ENCODE peak calls at places on chromosome 10, in four cellular contexts. U is tibial artery, A is right cardiac atrium, E is lung. L is an unnamed sample.
A peak's percentile ranks its signal among the peaks of the same experiment; 100 is the strongest.

GRCh38 chr10:97278491-97278989 is 13.9 kb downstream of the ARHGAP19 start:
- DNase-seq in E (no peak), A (no peak), U (no peak), L (no peak)

GRCh38 chr10:14048930-14049613 is 281.7 kb downstream of the FRMD4A start:
- DNase-seq in U (no peak), E (no peak), A (no peak), L (no peak)

GRCh38 chr10:103504181-103504783 is 10.8 kb downstream of the NEURL1 start:
- DNase-seq in U (no peak), A (no peak), E (no peak), L (peak; percentile 46)

GRCh38 chr10:33460461-33461294 is 126.2 kb upstream of the NRP1 start:
- DNase-seq in E (peak; percentile 45), U (peak; percentile 85), A (peak; percentile 66), L (peak; percentile 86)

GRCh38 chr10:72417971-72418370 is 63.3 kb upstream of the DNAJB12 start:
- DNase-seq in U (no peak), E (no peak), A (no peak), L (no peak)

GRCh38 chr10:120514035-120514620 is 57.1 kb downstream of the PLPP4 start:
- DNase-seq in U (no peak), E (no peak), A (no peak), L (no peak)

GRCh38 chr10:99450624-99451498 is 20.4 kb upstream of the GOT1 start:
- DNase-seq in A (no peak), U (no peak), E (no peak), L (no peak)

GRCh38 chr10:70722820-70723424 is 50.6 kb downstream of the ADAMTS14 start:
- DNase-seq in E (no peak), A (no peak), U (no peak), L (no peak)

GRCh38 chr10:78533776-78534175 is 500.1 kb downstream of the RPS24 start:
- DNase-seq in U (no peak), A (no peak), E (no peak), L (no peak)

GRCh38 chr10:73306171-73306708 is 52.4 kb downstream of the CFAP70 start:
- DNase-seq in E (no peak), U (no peak), A (no peak), L (no peak)

GRCh38 chr10:103645141-103646054 is 151.9 kb downstream of the NEURL1 start:
- DNase-seq in U (peak; percentile 86), A (peak; percentile 78), E (peak; percentile 68), L (peak; percentile 93)

GRCh38 chr10:9096288-9096687 is 1041.8 kb downstream of the GATA3 start:
- DNase-seq in E (no peak), A (no peak), U (no peak), L (no peak)

GRCh38 chr10:9097206-9097990 is 1042.9 kb downstream of the GATA3 start:
- DNase-seq in A (no peak), E (no peak), U (no peak), L (no peak)

GRCh38 chr10:9091515-9092093 is 1037.1 kb downstream of the GATA3 start:
- DNase-seq in A (no peak), E (no peak), U (no peak), L (no peak)
- H3K4me1 ChIP-seq in A (no peaks in the 10 kb centered on the region), E (no peaks in the 10 kb centered on the region), U (no peaks in the 10 kb centered on the region), L (no peaks in the 10 kb centered on the region)

GRCh38 chr10:48608926-48609325 is 4.1 kb upstream of the ARHGAP22 start:
- DNase-seq in E (peak; percentile 13), U (no peak), A (no peak), L (no peak)
- H3K4me1 ChIP-seq in E (no peaks in the 10 kb centered on the region), U (no peaks in the 10 kb centered on the region), A (peaks cover 4% of the 10 kb centered on the region), L (peaks cover 9% of the 10 kb centered on the region)

GRCh38 chr10:130041691-130042225 is 68.9 kb downstream of the C10orf143 start:
- DNase-seq in E (no peak), U (no peak), A (no peak), L (no peak)
- H3K4me1 ChIP-seq in E (no peaks in the 10 kb centered on the region), U (no peaks in the 10 kb centered on the region), A (no peaks in the 10 kb centered on the region), L (no peaks in the 10 kb centered on the region)

GRCh38 chr10:124650263-124650662 is 93.9 kb downstream of the FAM53B start:
- DNase-seq in U (no peak), E (no peak), A (no peak), L (no peak)
- H3K4me1 ChIP-seq in U (no peaks in the 10 kb centered on the region), E (peaks cover 76% of the 10 kb centered on the region), A (peaks cover 69% of the 10 kb centered on the region), L (peaks cover 20% of the 10 kb centered on the region)

GRCh38 chr10:69451784-69452251 is 553 bp downstream of the TSPAN15 start:
- DNase-seq in U (no peak), A (no peak), E (peak; percentile 73), L (no peak)

GRCh38 chr10:69455009-69455763 is 3.9 kb downstream of the TSPAN15 start:
- DNase-seq in E (no peak), A (no peak), U (no peak), L (no peak)

GRCh38 chr10:69451209-69451783 is at the start of gene TSPAN15:
- DNase-seq in E (peak; percentile 90), U (peak; percentile 94), A (peak; percentile 88), L (peak; percentile 47)

GRCh38 chr10:69452676-69453415 is 1.6 kb downstream of the TSPAN15 start:
- DNase-seq in E (no peak), A (no peak), U (no peak), L (no peak)

DNA sequence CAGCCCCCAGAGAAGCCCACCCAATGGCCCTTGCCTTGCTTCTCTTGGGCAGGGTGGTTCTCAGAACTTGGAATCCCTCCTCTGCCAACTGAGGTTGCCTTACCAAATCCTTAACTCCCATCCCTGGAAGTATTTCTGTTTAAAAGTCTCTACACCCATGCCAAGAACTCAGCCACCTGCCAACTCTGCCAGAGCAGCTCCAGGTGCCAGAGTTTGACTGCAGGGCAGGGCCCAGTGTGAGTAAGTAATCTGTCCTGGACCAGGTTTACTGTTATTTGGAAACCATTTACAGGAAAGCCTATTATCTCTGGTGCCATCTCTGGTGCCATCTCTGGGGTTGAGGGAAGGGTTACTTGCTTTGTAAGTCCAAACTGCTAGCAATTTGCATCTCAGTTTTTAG is 2.5 kb downstream of the TSPAN15 start:
- DNase-seq in A (no peak), U (no peak), E (no peak), L (no peak)
- H3K4me1 ChIP-seq in A (peaks cover 3% of the 10 kb centered on the region), U (no peaks in the 10 kb centered on the region), E (peaks cover 26% of the 10 kb centered on the region), L (no peaks in the 10 kb centered on the region)